ENCODE peak calls at places on chromosomes 11 and 22, in five cellular contexts. One of them, this sample, is unnamed.

GRCh38 chr22:30396871-30397655 is at the start of gene SEC14L2:
- DNase-seq in CD4-positive, alpha-beta T cell: no peak
- DNase-seq in body of pancreas: peak
- DNase-seq in suprapubic skin: peak
- DNase-seq in transverse colon: peak
- DNase-seq in this sample: no peak

GRCh38 chr11:65854871-65855837 is 2.8 kb downstream of the CFL1 start:
- DNase-seq in CD4-positive, alpha-beta T cell: no peak
- DNase-seq in body of pancreas: no peak
- DNase-seq in suprapubic skin: no peak
- DNase-seq in transverse colon: peak
- DNase-seq in this sample: no peak

GRCh38 chr11:292211-293121 is 3.5 kb downstream of the PGGHG start:
- DNase-seq in CD4-positive, alpha-beta T cell: no peak
- DNase-seq in body of pancreas: peak
- DNase-seq in suprapubic skin: no peak
- DNase-seq in transverse colon: no peak
- DNase-seq in this sample: no peak

GRCh38 chr22:42937164-42937854 is 77.6 kb downstream of the PACSIN2 start:
- DNase-seq in CD4-positive, alpha-beta T cell: no peak
- DNase-seq in body of pancreas: peak
- DNase-seq in suprapubic skin: no peak
- DNase-seq in transverse colon: peak
- DNase-seq in this sample: no peak

GRCh38 chr11:65218446-65218845 is 36.7 kb downstream of the CAPN1 start:
- DNase-seq in CD4-positive, alpha-beta T cell: no peak
- DNase-seq in body of pancreas: no peak
- DNase-seq in suprapubic skin: peak
- DNase-seq in transverse colon: no peak
- DNase-seq in this sample: no peak

GRCh38 chr11:133951484-133952198 is 5.1 kb downstream of the IGSF9B start:
- DNase-seq in CD4-positive, alpha-beta T cell: no peak
- DNase-seq in body of pancreas: no peak
- DNase-seq in suprapubic skin: no peak
- DNase-seq in transverse colon: no peak
- DNase-seq in this sample: no peak

GRCh38 chr11:127106142-127106541 is 105.6 kb upstream of the KIRREL3 start:
- DNase-seq in CD4-positive, alpha-beta T cell: no peak
- DNase-seq in body of pancreas: peak
- DNase-seq in suprapubic skin: no peak
- DNase-seq in transverse colon: no peak
- DNase-seq in this sample: no peak

GRCh38 chr22:31179345-31179744 is 19.4 kb downstream of the RNF185 start:
- DNase-seq in CD4-positive, alpha-beta T cell: no peak
- DNase-seq in body of pancreas: no peak
- DNase-seq in suprapubic skin: peak
- DNase-seq in transverse colon: peak
- DNase-seq in this sample: no peak

GRCh38 chr11:80846979-80847378 is 1406.1 kb upstream of the TENM4 start:
- DNase-seq in CD4-positive, alpha-beta T cell: no peak
- DNase-seq in body of pancreas: no peak
- DNase-seq in suprapubic skin: no peak
- DNase-seq in transverse colon: no peak
- DNase-seq in this sample: no peak

GRCh38 chr11:67278135-67278938 is 10.8 kb upstream of the ANKRD13D start:
- DNase-seq in CD4-positive, alpha-beta T cell: no peak
- DNase-seq in body of pancreas: no peak
- DNase-seq in suprapubic skin: no peak
- DNase-seq in transverse colon: no peak
- DNase-seq in this sample: no peak

GRCh38 chr22:25970348-25970995 is 198.8 kb upstream of the SEZ6L start:
- DNase-seq in CD4-positive, alpha-beta T cell: no peak
- DNase-seq in body of pancreas: no peak
- DNase-seq in suprapubic skin: no peak
- DNase-seq in transverse colon: no peak
- DNase-seq in this sample: no peak

DNA sequence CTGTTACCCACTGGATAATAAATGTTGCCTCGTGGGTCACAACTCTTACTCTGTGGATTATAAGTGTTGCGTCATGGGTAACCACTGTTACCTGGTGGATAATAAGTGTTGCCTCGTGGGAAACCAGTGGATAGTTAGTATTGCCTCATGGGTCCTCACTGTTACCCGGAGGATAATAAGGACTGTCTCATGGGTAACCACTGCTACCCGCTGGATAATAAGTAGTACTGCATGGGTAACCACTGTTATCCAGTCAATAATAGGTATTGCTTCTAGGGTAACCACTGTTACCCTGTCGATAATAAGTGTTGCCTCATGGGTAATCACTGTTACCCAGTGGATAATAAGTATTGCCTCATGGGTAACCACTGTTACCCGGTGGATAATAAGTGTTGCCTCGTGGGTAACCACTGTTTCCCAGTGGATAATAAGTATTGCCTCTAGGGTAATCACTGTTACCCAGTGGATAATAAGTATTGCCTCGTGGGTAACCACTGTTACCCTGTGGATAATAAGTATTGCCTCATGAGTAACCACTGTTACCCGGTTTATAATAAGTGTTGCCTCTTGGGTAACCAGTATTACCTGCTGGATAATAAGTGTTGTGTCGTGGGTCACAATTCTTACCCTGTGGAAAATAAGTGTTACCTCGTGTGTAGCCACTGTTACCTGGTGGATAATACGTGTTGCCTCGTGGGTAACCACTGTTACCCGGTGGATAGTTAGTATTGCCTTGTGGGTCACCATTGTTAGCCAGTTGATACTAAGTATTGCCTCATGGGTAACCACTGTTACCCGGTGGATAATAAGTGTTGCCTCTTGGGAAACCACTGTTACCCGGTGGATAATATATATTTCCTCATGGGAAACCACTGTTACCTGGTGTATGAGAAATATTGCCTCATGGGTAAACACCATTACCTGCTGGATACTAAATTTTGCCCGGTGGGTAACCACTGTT is 15.7 kb upstream of the NXPE4 start:
- DNase-seq in CD4-positive, alpha-beta T cell: no peak
- DNase-seq in body of pancreas: no peak
- DNase-seq in suprapubic skin: no peak
- DNase-seq in transverse colon: no peak
- DNase-seq in this sample: no peak
- TF ChIP-seq CTCF in CD4-positive, alpha-beta T cell: no peak
- TF ChIP-seq CTCF in body of pancreas: peak
- TF ChIP-seq CTCF in suprapubic skin: peak
- TF ChIP-seq CTCF in transverse colon: peak
- TF ChIP-seq CTCF in this sample: no peak

DNA sequence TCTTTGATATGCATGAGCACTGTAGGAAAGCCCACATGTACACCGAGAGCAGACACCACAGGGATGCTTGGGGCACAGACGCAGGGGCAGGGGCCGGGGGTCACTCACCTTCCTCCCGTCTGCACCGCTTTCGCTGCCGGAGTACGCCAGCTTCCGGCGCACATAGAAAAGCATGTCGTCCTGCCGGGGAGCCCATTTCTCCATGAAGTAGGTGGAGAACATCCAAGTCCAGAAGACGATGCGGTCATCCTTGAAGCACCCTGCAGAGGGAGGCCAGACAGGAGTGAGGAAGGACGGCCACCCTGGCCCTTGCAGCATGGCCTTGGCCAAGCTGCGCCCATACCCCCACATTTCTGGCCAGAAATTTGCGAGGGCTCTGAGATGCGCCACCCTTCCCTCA is 28.8 kb downstream of the KIAA0930 start:
- DNase-seq in CD4-positive, alpha-beta T cell: no peak
- DNase-seq in body of pancreas: no peak
- DNase-seq in suprapubic skin: no peak
- DNase-seq in transverse colon: no peak
- DNase-seq in this sample: no peak
- TF ChIP-seq CTCF in CD4-positive, alpha-beta T cell: no peak
- TF ChIP-seq CTCF in body of pancreas: no peak
- TF ChIP-seq CTCF in suprapubic skin: no peak
- TF ChIP-seq CTCF in transverse colon: no peak
- TF ChIP-seq CTCF in this sample: no peak

DNA sequence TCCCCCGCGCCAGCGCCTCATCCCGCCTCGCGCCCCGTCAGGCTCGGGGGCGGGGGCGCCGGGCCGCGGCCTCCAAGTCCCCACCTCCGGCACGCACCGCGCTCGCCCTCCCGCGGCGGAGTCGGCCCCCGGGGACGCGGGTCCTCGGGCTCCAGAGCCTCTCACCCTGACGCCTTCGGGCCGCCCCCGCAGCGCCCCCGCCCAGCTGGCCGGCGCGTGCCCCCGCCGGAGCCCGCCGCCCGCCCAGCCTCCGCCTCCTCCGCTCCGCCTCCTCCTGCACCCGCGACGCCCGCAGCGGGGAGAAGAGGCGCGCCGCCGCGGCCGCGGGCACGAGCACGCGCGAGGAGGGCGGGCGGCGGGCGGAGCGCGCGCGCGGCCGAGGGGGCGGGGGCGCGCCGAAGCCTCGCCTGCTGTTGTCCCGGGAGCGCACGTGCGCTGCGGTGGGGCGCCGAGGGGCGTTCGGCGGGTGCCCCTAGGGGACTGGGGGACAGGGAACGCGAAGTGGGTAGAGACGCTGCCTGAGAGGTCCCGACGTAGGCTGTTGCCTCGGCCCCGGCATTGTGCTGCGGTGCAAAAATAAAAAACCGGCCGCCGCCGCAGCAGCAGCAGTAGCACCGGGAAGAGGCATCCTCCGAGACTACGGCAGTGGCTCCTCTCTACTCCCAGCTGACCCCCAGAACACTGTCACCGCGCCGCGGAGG is 87.4 kb upstream of the ARHGAP32 start:
- DNase-seq in CD4-positive, alpha-beta T cell: peak
- DNase-seq in body of pancreas: peak
- DNase-seq in suprapubic skin: peak
- DNase-seq in transverse colon: peak
- DNase-seq in this sample: peak
- TF ChIP-seq CTCF in CD4-positive, alpha-beta T cell: no peak
- TF ChIP-seq CTCF in body of pancreas: no peak
- TF ChIP-seq CTCF in suprapubic skin: no peak
- TF ChIP-seq CTCF in transverse colon: no peak
- TF ChIP-seq CTCF in this sample: no peak

DNA sequence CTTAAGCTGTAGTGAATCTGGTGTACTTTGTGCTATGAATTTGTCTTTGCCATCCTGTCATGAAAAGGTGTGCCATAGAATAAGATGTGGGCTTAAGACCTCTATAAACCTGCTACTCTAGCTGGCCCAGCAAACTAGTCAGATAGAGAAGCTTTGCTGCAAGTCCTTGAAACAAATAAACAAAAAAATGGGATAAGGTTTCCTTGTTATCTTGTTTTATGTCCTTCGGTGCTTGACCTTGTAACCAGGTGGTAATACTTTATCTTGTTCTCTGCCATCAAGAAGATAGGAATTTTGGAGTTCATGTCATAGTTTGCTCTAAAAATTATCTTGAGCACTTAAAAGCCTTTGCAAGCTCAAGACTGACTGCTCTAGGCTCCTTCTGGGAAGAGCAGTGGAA is 14.3 kb upstream of the TMEM86A start:
- DNase-seq in CD4-positive, alpha-beta T cell: no peak
- DNase-seq in body of pancreas: no peak
- DNase-seq in suprapubic skin: no peak
- DNase-seq in transverse colon: no peak
- DNase-seq in this sample: no peak
- TF ChIP-seq CTCF in CD4-positive, alpha-beta T cell: no peak
- TF ChIP-seq CTCF in body of pancreas: no peak
- TF ChIP-seq CTCF in suprapubic skin: no peak
- TF ChIP-seq CTCF in transverse colon: no peak
- TF ChIP-seq CTCF in this sample: no peak

DNA sequence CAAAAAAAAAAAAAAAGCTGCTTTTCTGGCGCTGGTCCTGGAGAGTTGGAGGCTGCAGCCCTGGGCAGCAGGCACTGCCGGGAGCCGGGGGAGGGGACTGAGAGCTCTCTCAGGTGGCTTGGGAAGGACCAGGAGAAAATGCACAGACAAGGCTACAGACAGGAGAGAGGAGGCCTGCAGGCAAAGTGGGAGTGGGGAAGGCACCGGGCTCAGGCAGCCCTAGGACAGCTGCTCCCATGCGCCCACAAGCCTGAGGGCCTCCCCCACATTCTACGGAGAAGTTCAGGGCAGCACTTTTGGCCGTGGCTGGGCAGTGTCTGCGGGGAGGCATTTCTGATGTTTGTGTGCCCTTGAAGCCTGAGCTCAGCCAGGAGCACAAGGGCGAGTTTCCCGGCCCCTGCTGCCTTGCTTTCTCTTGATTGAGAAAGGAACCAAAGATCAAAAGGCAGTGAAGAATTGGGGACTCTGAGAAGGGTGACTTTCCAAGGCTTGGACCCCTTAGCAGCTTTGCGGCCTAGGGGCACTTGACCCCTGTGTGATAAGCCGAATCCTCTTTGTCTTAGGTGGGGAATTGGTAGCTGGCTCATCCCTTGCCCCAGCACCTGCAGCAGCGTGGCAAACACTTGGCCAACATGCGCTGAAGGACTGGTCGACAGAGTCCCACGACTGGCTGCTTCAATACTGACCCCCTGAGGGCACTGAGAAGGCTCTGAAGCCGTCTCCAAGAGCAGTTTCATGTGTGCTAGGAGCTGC is 35.3 kb downstream of the PPM1F start:
- DNase-seq in CD4-positive, alpha-beta T cell: no peak
- DNase-seq in body of pancreas: peak
- DNase-seq in suprapubic skin: no peak
- DNase-seq in transverse colon: no peak
- DNase-seq in this sample: no peak
- TF ChIP-seq CTCF in CD4-positive, alpha-beta T cell: no peak
- TF ChIP-seq CTCF in body of pancreas: no peak
- TF ChIP-seq CTCF in suprapubic skin: no peak
- TF ChIP-seq CTCF in transverse colon: no peak
- TF ChIP-seq CTCF in this sample: no peak

GRCh38 chr22:22702159-22702873 is 57.9 kb downstream of the GGTLC2 start:
- DNase-seq in CD4-positive, alpha-beta T cell: no peak
- DNase-seq in body of pancreas: no peak
- DNase-seq in suprapubic skin: peak
- DNase-seq in transverse colon: peak
- DNase-seq in this sample: no peak
- TF ChIP-seq CTCF in CD4-positive, alpha-beta T cell: no peak
- TF ChIP-seq CTCF in body of pancreas: peak
- TF ChIP-seq CTCF in suprapubic skin: no peak
- TF ChIP-seq CTCF in transverse colon: no peak
- TF ChIP-seq CTCF in this sample: no peak

GRCh38 chr22:11627436-11627797 is 3900.6 kb upstream of the OR11H1 start:
- DNase-seq in CD4-positive, alpha-beta T cell: no peak
- DNase-seq in body of pancreas: no peak
- DNase-seq in suprapubic skin: peak
- DNase-seq in transverse colon: no peak
- DNase-seq in this sample: no peak

GRCh38 chr22:11627798-11628650 is 3900.0 kb upstream of the OR11H1 start:
- DNase-seq in CD4-positive, alpha-beta T cell: no peak
- DNase-seq in body of pancreas: no peak
- DNase-seq in suprapubic skin: peak
- DNase-seq in transverse colon: no peak
- DNase-seq in this sample: no peak

GRCh38 chr22:11628651-11629511 is 3899.1 kb upstream of the OR11H1 start:
- DNase-seq in CD4-positive, alpha-beta T cell: no peak
- DNase-seq in body of pancreas: no peak
- DNase-seq in suprapubic skin: peak
- DNase-seq in transverse colon: no peak
- DNase-seq in this sample: no peak

GRCh38 chr22:11626422-11626773 is 3901.6 kb upstream of the OR11H1 start:
- DNase-seq in CD4-positive, alpha-beta T cell: no peak
- DNase-seq in body of pancreas: no peak
- DNase-seq in suprapubic skin: no peak
- DNase-seq in transverse colon: no peak
- DNase-seq in this sample: no peak

GRCh38 chr22:11629661-11630385 is 3898.2 kb upstream of the OR11H1 start:
- DNase-seq in CD4-positive, alpha-beta T cell: no peak
- DNase-seq in body of pancreas: no peak
- DNase-seq in suprapubic skin: peak
- DNase-seq in transverse colon: no peak
- DNase-seq in this sample: no peak
- TF ChIP-seq CTCF in CD4-positive, alpha-beta T cell: no peak
- TF ChIP-seq CTCF in body of pancreas: no peak
- TF ChIP-seq CTCF in suprapubic skin: no peak
- TF ChIP-seq CTCF in transverse colon: no peak
- TF ChIP-seq CTCF in this sample: no peak